ENCODE peak calls at places on chromosome 17, in five cellular contexts. One of them, this sample, is unnamed.

GRCh38 chr17:1398028-1398427 is 2.0 kb downstream of the YWHAE start:
- DNase-seq in ovary: no peak
- DNase-seq in uterus: no peak
- DNase-seq in ascending aorta: no peak
- DNase-seq in fibroblast of lung: no peak
- DNase-seq in this sample: no peak

GRCh38 chr17:17666111-17666714 is 15.0 kb upstream of the RAI1 start:
- DNase-seq in uterus: no peak
- DNase-seq in fibroblast of lung: peak; percentile 81
- DNase-seq in ascending aorta: no peak
- DNase-seq in ovary: no peak
- DNase-seq in this sample: peak; percentile 80

GRCh38 chr17:8226536-8227237 is 16.3 kb upstream of the AURKB start:
- DNase-seq in uterus: peak; percentile 78
- DNase-seq in fibroblast of lung: peak; percentile 85
- DNase-seq in ovary: peak; percentile 77
- DNase-seq in ascending aorta: peak; percentile 87
- DNase-seq in this sample: peak; percentile 92

GRCh38 chr17:35084987-35085386 is 21.5 kb upstream of the RFFL start:
- DNase-seq in ovary: no peak
- DNase-seq in fibroblast of lung: peak; percentile 83
- DNase-seq in ascending aorta: no peak
- DNase-seq in uterus: no peak
- DNase-seq in this sample: peak; percentile 55

GRCh38 chr17:45413498-45413923 is 19.2 kb downstream of the ARHGAP27 start:
- DNase-seq in uterus: no peak
- DNase-seq in fibroblast of lung: no peak
- DNase-seq in ascending aorta: no peak
- DNase-seq in ovary: no peak
- DNase-seq in this sample: no peak

GRCh38 chr17:64920419-64921172 is 1.3 kb upstream of the LRRC37A3 start:
- DNase-seq in uterus: no peak
- DNase-seq in fibroblast of lung: no peak
- DNase-seq in ovary: no peak
- DNase-seq in ascending aorta: no peak
- DNase-seq in this sample: no peak

GRCh38 chr17:79658811-79659207 is 48.0 kb upstream of the RBFOX3 start:
- DNase-seq in ovary: no peak
- DNase-seq in ascending aorta: peak; percentile 35
- DNase-seq in uterus: no peak
- DNase-seq in fibroblast of lung: peak; percentile 5
- DNase-seq in this sample: peak; percentile 5

GRCh38 chr17:19727466-19728113 is 11.2 kb upstream of the SLC47A2 start:
- DNase-seq in fibroblast of lung: peak; percentile 40
- DNase-seq in ovary: peak; percentile 66
- DNase-seq in ascending aorta: no peak
- DNase-seq in uterus: peak; percentile 73
- DNase-seq in this sample: peak; percentile 69

GRCh38 chr17:45816966-45817365 is 27.7 kb upstream of the SPPL2C start:
- DNase-seq in fibroblast of lung: no peak
- DNase-seq in ascending aorta: no peak
- DNase-seq in uterus: no peak
- DNase-seq in ovary: no peak
- DNase-seq in this sample: no peak

GRCh38 chr17:77772461-77772897 is 186.0 kb upstream of the TNRC6C start:
- DNase-seq in fibroblast of lung: peak; percentile 79
- DNase-seq in uterus: peak; percentile 30
- DNase-seq in ovary: no peak
- DNase-seq in ascending aorta: no peak
- DNase-seq in this sample: no peak

GRCh38 chr17:60161598-60162330 is 12.0 kb downstream of the CA4 start:
- DNase-seq in fibroblast of lung: no peak
- DNase-seq in ascending aorta: peak; percentile 80
- DNase-seq in ovary: no peak
- DNase-seq in uterus: no peak
- DNase-seq in this sample: no peak

GRCh38 chr17:7745748-7746470 is 28.4 kb downstream of the DNAH2 start:
- DNase-seq in uterus: no peak
- DNase-seq in ascending aorta: peak; percentile 76
- DNase-seq in ovary: peak; percentile 29
- DNase-seq in fibroblast of lung: peak; percentile 87
- DNase-seq in this sample: peak; percentile 86

GRCh38 chr17:35569405-35569804 is 8.8 kb upstream of the SLFN14 start:
- DNase-seq in ovary: no peak
- DNase-seq in uterus: no peak
- DNase-seq in fibroblast of lung: no peak
- DNase-seq in ascending aorta: no peak
- DNase-seq in this sample: no peak

GRCh38 chr17:1123397-1124237 is 56.2 kb downstream of the ABR start:
- DNase-seq in ascending aorta: no peak
- DNase-seq in uterus: no peak
- DNase-seq in fibroblast of lung: no peak
- DNase-seq in ovary: no peak
- DNase-seq in this sample: no peak

GRCh38 chr17:36647598-36647997 is 46.2 kb downstream of the MRM1 start:
- DNase-seq in ascending aorta: no peak
- DNase-seq in ovary: no peak
- DNase-seq in uterus: no peak
- DNase-seq in fibroblast of lung: no peak
- DNase-seq in this sample: no peak
- TF ChIP-seq CTCF in ascending aorta: no peak
- TF ChIP-seq CTCF in ovary: no peak
- TF ChIP-seq CTCF in uterus: no peak
- TF ChIP-seq CTCF in fibroblast of lung: peak; percentile 2
- TF ChIP-seq CTCF in this sample: no peak

GRCh38 chr17:72056155-72056554 is 64.7 kb upstream of the SOX9 start:
- DNase-seq in uterus: no peak
- DNase-seq in fibroblast of lung: no peak
- DNase-seq in ascending aorta: no peak
- DNase-seq in ovary: no peak
- DNase-seq in this sample: no peak

GRCh38 chr17:72049914-72050313 is 70.9 kb upstream of the SOX9 start:
- DNase-seq in ovary: no peak
- DNase-seq in uterus: no peak
- DNase-seq in ascending aorta: no peak
- DNase-seq in fibroblast of lung: no peak
- DNase-seq in this sample: no peak

GRCh38 chr17:72056727-72057290 is 64.0 kb upstream of the SOX9 start:
- DNase-seq in fibroblast of lung: no peak
- DNase-seq in ovary: no peak
- DNase-seq in uterus: no peak
- DNase-seq in ascending aorta: no peak
- DNase-seq in this sample: no peak

GRCh38 chr17:72053069-72053846 is 67.6 kb upstream of the SOX9 start:
- DNase-seq in ascending aorta: no peak
- DNase-seq in uterus: no peak
- DNase-seq in ovary: no peak
- DNase-seq in fibroblast of lung: no peak
- DNase-seq in this sample: no peak
- TF ChIP-seq CTCF in ascending aorta: no peak
- TF ChIP-seq CTCF in uterus: no peak
- TF ChIP-seq CTCF in ovary: no peak
- TF ChIP-seq CTCF in fibroblast of lung: no peak
- TF ChIP-seq CTCF in this sample: no peak

GRCh38 chr17:27892866-27893769 is at the start of gene LYRM9:
- DNase-seq in ovary: peak; percentile 94
- DNase-seq in fibroblast of lung: peak; percentile 73
- DNase-seq in uterus: peak; percentile 93
- DNase-seq in ascending aorta: peak; percentile 96
- DNase-seq in this sample: peak; percentile 70
- TF ChIP-seq CTCF in ovary: peak; percentile 95
- TF ChIP-seq CTCF in fibroblast of lung: peak; percentile 66
- TF ChIP-seq CTCF in uterus: peak; percentile 76
- TF ChIP-seq CTCF in ascending aorta: peak; percentile 92
- TF ChIP-seq CTCF in this sample: peak; percentile 93

GRCh38 chr17:5035356-5035755 is at the start of gene SLC52A1:
- DNase-seq in uterus: no peak
- DNase-seq in fibroblast of lung: no peak
- DNase-seq in ovary: no peak
- DNase-seq in ascending aorta: no peak
- DNase-seq in this sample: no peak
- TF ChIP-seq CTCF in uterus: no peak
- TF ChIP-seq CTCF in fibroblast of lung: no peak
- TF ChIP-seq CTCF in ovary: no peak
- TF ChIP-seq CTCF in ascending aorta: no peak
- TF ChIP-seq CTCF in this sample: no peak

GRCh38 chr17:70891301-70891700 is 722.0 kb downstream of the KCNJ2 start:
- DNase-seq in ascending aorta: no peak
- DNase-seq in fibroblast of lung: no peak
- DNase-seq in ovary: no peak
- DNase-seq in uterus: no peak
- DNase-seq in this sample: no peak
- TF ChIP-seq CTCF in ascending aorta: no peak
- TF ChIP-seq CTCF in fibroblast of lung: no peak
- TF ChIP-seq CTCF in ovary: no peak
- TF ChIP-seq CTCF in uterus: no peak
- TF ChIP-seq CTCF in this sample: no peak

DNA sequence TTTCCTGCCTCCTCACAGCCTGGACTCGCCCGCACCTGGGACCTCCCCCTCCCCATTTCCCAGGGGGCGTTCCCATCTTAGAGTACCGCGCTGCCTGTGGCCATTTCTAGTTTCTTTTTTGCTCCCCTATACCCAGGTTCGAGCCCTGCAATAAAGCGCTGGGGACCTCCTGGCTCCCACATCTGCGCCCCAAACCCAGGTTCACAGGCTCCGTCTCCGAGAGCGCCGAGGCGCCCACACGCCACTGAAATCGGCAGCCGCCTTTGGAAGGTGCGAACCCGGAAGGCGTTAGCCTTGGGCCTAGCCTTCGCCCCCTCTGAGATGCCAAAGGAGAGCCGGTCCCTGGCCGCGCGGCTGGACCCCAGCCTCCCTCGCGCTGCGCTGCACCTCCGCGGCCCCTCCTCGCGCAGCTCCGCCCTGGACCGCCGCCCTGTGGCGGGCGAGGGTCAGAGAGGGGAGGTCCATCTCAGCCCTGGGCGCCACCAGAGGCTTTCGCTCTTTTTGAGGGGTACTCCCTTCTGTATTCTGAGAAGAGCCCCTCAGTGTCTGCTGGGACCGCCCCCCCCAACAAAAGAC is 1.8 kb downstream of the KCNJ12 start:
- DNase-seq in uterus: no peak
- DNase-seq in fibroblast of lung: no peak
- DNase-seq in ovary: no peak
- DNase-seq in ascending aorta: no peak
- DNase-seq in this sample: no peak
- TF ChIP-seq CTCF in uterus: no peak
- TF ChIP-seq CTCF in fibroblast of lung: no peak
- TF ChIP-seq CTCF in ovary: no peak
- TF ChIP-seq CTCF in ascending aorta: no peak
- TF ChIP-seq CTCF in this sample: no peak

This sample was measured in HFFc6.